ENCODE peak calls at places on chromosome 19, in eight cellular contexts. N is H4, D is neuronal stem cell, B is mammary epithelial cell, J is adipocyte, Z is NCI-H2171, K is tibial artery, I is NCI-H187 treated with DMSO at 0.1 percent for 48 hours. U is an unnamed sample.

GRCh38 chr19:35171730-35172129 is 17.2 kb downstream of the FXYD5 start:
- DNase-seq in N (no peak), D (no peak), B (no peak), J (no peak), Z (no peak), K (no peak), I (no peak), U (no peak)

GRCh38 chr19:5916201-5916708 is 2.2 kb downstream of the CAPS start:
- DNase-seq in N (no peak), D (no peak), B (no peak), J (no peak), Z (no peak), K (no peak), I (no peak), U (no peak)

GRCh38 chr19:12995596-12996541 is 594 bp downstream of the NFIX start:
- DNase-seq in N (no peak), D (no peak), B (peak; percentile 47), J (peak; percentile 56), Z (no peak), K (no peak), I (no peak), U (no peak)

GRCh38 chr19:4144666-4145261 is 8.7 kb upstream of the CREB3L3 start:
- DNase-seq in N (peak; percentile 63), D (no peak), B (no peak), J (peak; percentile 49), Z (no peak), K (no peak), I (no peak), U (no peak)

GRCh38 chr19:32687681-32688080 is 3.9 kb upstream of the NUDT19 start:
- DNase-seq in N (no peak), D (no peak), B (no peak), J (no peak), Z (no peak), K (no peak), I (no peak), U (no peak)

GRCh38 chr19:39448271-39448670 is 2.9 kb downstream of the SUPT5H start:
- DNase-seq in N (no peak), D (no peak), B (peak; percentile 71), J (peak; percentile 30), Z (no peak), K (no peak), I (no peak), U (no peak)

GRCh38 chr19:8473652-8474476 is 28.6 kb downstream of the PRAM1 start:
- DNase-seq in N (no peak), D (no peak), B (no peak), J (no peak), Z (no peak), K (peak; percentile 17), I (no peak), U (no peak)

GRCh38 chr19:869245-870177 is 10.0 kb downstream of the CFD start:
- DNase-seq in N (peak; percentile 83), D (no peak), B (peak; percentile 51), J (peak; percentile 97), Z (no peak), K (peak; percentile 90), I (no peak), U (no peak)

GRCh38 chr19:17322854-17323253 is 11.8 kb downstream of the ANO8 start:
- DNase-seq in N (no peak), D (no peak), B (no peak), J (no peak), Z (no peak), K (no peak), I (no peak), U (no peak)

GRCh38 chr19:13729859-13730258 is 34.5 kb upstream of the MRI1 start:
- DNase-seq in N (no peak), D (no peak), B (no peak), J (peak; percentile 50), Z (no peak), K (no peak), I (no peak), U (no peak)

GRCh38 chr19:15300533-15301194 is 31.7 kb downstream of the BRD4 start:
- DNase-seq in N (no peak), D (no peak), B (no peak), J (peak; percentile 76), Z (no peak), K (no peak), I (no peak), U (no peak)

GRCh38 chr19:38018694-38019426 is 111.9 kb downstream of the SIPA1L3 start:
- DNase-seq in N (no peak), D (no peak), B (no peak), J (no peak), Z (no peak), K (no peak), I (no peak), U (no peak)

GRCh38 chr19:46384396-46384795 is 29.0 kb downstream of the CCDC8 start:
- DNase-seq in N (no peak), D (no peak), B (no peak), J (no peak), Z (no peak), K (peak; percentile 54), I (no peak), U (peak; percentile 91)

GRCh38 chr19:46602392-46603194 is 1.5 kb downstream of the CALM3 start:
- DNase-seq in N (no peak), D (no peak), B (no peak), J (peak; percentile 39), Z (no peak), K (peak; percentile 73), I (no peak), U (no peak)

U was measured in NCI-H446 treated with DMSO at 0.1 percent for 48 hours.